ENCODE peak calls at places on chromosome 6, in eight cellular contexts. One of them, this sample, is unnamed.

GRCh38 chr6:55901765-55902164 is 26.4 kb upstream of the BMP5 start:
- DNase-seq in SK-N-DZ: no peak
- DNase-seq in stimulated activated CD8-positive, alpha-beta memory T cell treated with anti-CD3 and anti-CD28 coated beads, Interleukin-4, amount 100 ng/mL, for 1 hour: no peak
- DNase-seq in activated CD4-positive, alpha-beta T cell treated with anti-CD3 and anti-CD28 coated beads, Interleukin-2, amount 50 U/mL, for 1 hour: no peak
- DNase-seq in HS-5: no peak
- DNase-seq in DMS153: no peak
- DNase-seq in HT-29: no peak
- DNase-seq in SK-N-SH: no peak
- DNase-seq in this sample: no peak

GRCh38 chr6:29071831-29072723 is 15.0 kb downstream of the OR2B3 start:
- DNase-seq in HT-29: peak
- DNase-seq in HS-5: peak
- DNase-seq in SK-N-DZ: peak
- DNase-seq in activated CD4-positive, alpha-beta T cell treated with anti-CD3 and anti-CD28 coated beads, Interleukin-2, amount 50 U/mL, for 1 hour: no peak
- DNase-seq in SK-N-SH: peak
- DNase-seq in stimulated activated CD8-positive, alpha-beta memory T cell treated with anti-CD3 and anti-CD28 coated beads, Interleukin-4, amount 100 ng/mL, for 1 hour: no peak
- DNase-seq in DMS153: no peak
- DNase-seq in this sample: no peak

GRCh38 chr6:26538572-26538902 is 371 bp downstream of the HMGN4 start:
- DNase-seq in SK-N-DZ: no peak
- DNase-seq in SK-N-SH: no peak
- DNase-seq in HS-5: no peak
- DNase-seq in stimulated activated CD8-positive, alpha-beta memory T cell treated with anti-CD3 and anti-CD28 coated beads, Interleukin-4, amount 100 ng/mL, for 1 hour: no peak
- DNase-seq in HT-29: no peak
- DNase-seq in DMS153: no peak
- DNase-seq in activated CD4-positive, alpha-beta T cell treated with anti-CD3 and anti-CD28 coated beads, Interleukin-2, amount 50 U/mL, for 1 hour: no peak
- DNase-seq in this sample: no peak

GRCh38 chr6:235763-236360 is 56.4 kb upstream of the DUSP22 start:
- DNase-seq in SK-N-DZ: no peak
- DNase-seq in stimulated activated CD8-positive, alpha-beta memory T cell treated with anti-CD3 and anti-CD28 coated beads, Interleukin-4, amount 100 ng/mL, for 1 hour: no peak
- DNase-seq in DMS153: no peak
- DNase-seq in activated CD4-positive, alpha-beta T cell treated with anti-CD3 and anti-CD28 coated beads, Interleukin-2, amount 50 U/mL, for 1 hour: no peak
- DNase-seq in HT-29: no peak
- DNase-seq in HS-5: no peak
- DNase-seq in SK-N-SH: no peak
- DNase-seq in this sample: peak

GRCh38 chr6:35425284-35425683 is 26.9 kb upstream of the FANCE start:
- DNase-seq in DMS153: no peak
- DNase-seq in SK-N-DZ: no peak
- DNase-seq in HT-29: no peak
- DNase-seq in HS-5: peak
- DNase-seq in SK-N-SH: no peak
- DNase-seq in stimulated activated CD8-positive, alpha-beta memory T cell treated with anti-CD3 and anti-CD28 coated beads, Interleukin-4, amount 100 ng/mL, for 1 hour: no peak
- DNase-seq in activated CD4-positive, alpha-beta T cell treated with anti-CD3 and anti-CD28 coated beads, Interleukin-2, amount 50 U/mL, for 1 hour: no peak
- DNase-seq in this sample: no peak

GRCh38 chr6:138405816-138406403 is 1.9 kb downstream of the HEBP2 start:
- DNase-seq in HT-29: no peak
- DNase-seq in HS-5: no peak
- DNase-seq in activated CD4-positive, alpha-beta T cell treated with anti-CD3 and anti-CD28 coated beads, Interleukin-2, amount 50 U/mL, for 1 hour: no peak
- DNase-seq in DMS153: peak
- DNase-seq in SK-N-SH: no peak
- DNase-seq in stimulated activated CD8-positive, alpha-beta memory T cell treated with anti-CD3 and anti-CD28 coated beads, Interleukin-4, amount 100 ng/mL, for 1 hour: no peak
- DNase-seq in SK-N-DZ: peak
- DNase-seq in this sample: no peak

GRCh38 chr6:109252261-109253041 is 129.8 kb downstream of the CD164 start:
- DNase-seq in SK-N-SH: no peak
- DNase-seq in activated CD4-positive, alpha-beta T cell treated with anti-CD3 and anti-CD28 coated beads, Interleukin-2, amount 50 U/mL, for 1 hour: no peak
- DNase-seq in SK-N-DZ: no peak
- DNase-seq in DMS153: no peak
- DNase-seq in HT-29: peak
- DNase-seq in stimulated activated CD8-positive, alpha-beta memory T cell treated with anti-CD3 and anti-CD28 coated beads, Interleukin-4, amount 100 ng/mL, for 1 hour: no peak
- DNase-seq in HS-5: no peak
- DNase-seq in this sample: no peak

GRCh38 chr6:103672169-103672568 is 1187.5 kb downstream of the HACE1 start:
- DNase-seq in activated CD4-positive, alpha-beta T cell treated with anti-CD3 and anti-CD28 coated beads, Interleukin-2, amount 50 U/mL, for 1 hour: no peak
- DNase-seq in HS-5: peak
- DNase-seq in SK-N-SH: no peak
- DNase-seq in stimulated activated CD8-positive, alpha-beta memory T cell treated with anti-CD3 and anti-CD28 coated beads, Interleukin-4, amount 100 ng/mL, for 1 hour: no peak
- DNase-seq in DMS153: no peak
- DNase-seq in HT-29: peak
- DNase-seq in SK-N-DZ: no peak
- DNase-seq in this sample: no peak

GRCh38 chr6:38113810-38114577 is 294.5 kb downstream of the ZFAND3 start:
- DNase-seq in activated CD4-positive, alpha-beta T cell treated with anti-CD3 and anti-CD28 coated beads, Interleukin-2, amount 50 U/mL, for 1 hour: no peak
- DNase-seq in DMS153: no peak
- DNase-seq in stimulated activated CD8-positive, alpha-beta memory T cell treated with anti-CD3 and anti-CD28 coated beads, Interleukin-4, amount 100 ng/mL, for 1 hour: no peak
- DNase-seq in SK-N-SH: no peak
- DNase-seq in SK-N-DZ: no peak
- DNase-seq in HT-29: no peak
- DNase-seq in HS-5: no peak
- DNase-seq in this sample: no peak

GRCh38 chr6:142378138-142378875 is 76.5 kb downstream of the ADGRG6 start:
- DNase-seq in HS-5: no peak
- DNase-seq in SK-N-SH: no peak
- DNase-seq in DMS153: peak
- DNase-seq in HT-29: no peak
- DNase-seq in stimulated activated CD8-positive, alpha-beta memory T cell treated with anti-CD3 and anti-CD28 coated beads, Interleukin-4, amount 100 ng/mL, for 1 hour: no peak
- DNase-seq in activated CD4-positive, alpha-beta T cell treated with anti-CD3 and anti-CD28 coated beads, Interleukin-2, amount 50 U/mL, for 1 hour: no peak
- DNase-seq in SK-N-DZ: peak
- DNase-seq in this sample: no peak

GRCh38 chr6:26296857-26297648 is 67.9 kb upstream of the BTN3A2 start:
- DNase-seq in DMS153: no peak
- DNase-seq in SK-N-DZ: no peak
- DNase-seq in HT-29: peak
- DNase-seq in activated CD4-positive, alpha-beta T cell treated with anti-CD3 and anti-CD28 coated beads, Interleukin-2, amount 50 U/mL, for 1 hour: no peak
- DNase-seq in stimulated activated CD8-positive, alpha-beta memory T cell treated with anti-CD3 and anti-CD28 coated beads, Interleukin-4, amount 100 ng/mL, for 1 hour: no peak
- DNase-seq in HS-5: no peak
- DNase-seq in SK-N-SH: no peak
- DNase-seq in this sample: no peak

GRCh38 chr6:128889870-128890269 is 6.9 kb downstream of the LAMA2 start:
- DNase-seq in DMS153: no peak
- DNase-seq in SK-N-SH: no peak
- DNase-seq in HS-5: no peak
- DNase-seq in activated CD4-positive, alpha-beta T cell treated with anti-CD3 and anti-CD28 coated beads, Interleukin-2, amount 50 U/mL, for 1 hour: no peak
- DNase-seq in stimulated activated CD8-positive, alpha-beta memory T cell treated with anti-CD3 and anti-CD28 coated beads, Interleukin-4, amount 100 ng/mL, for 1 hour: no peak
- DNase-seq in HT-29: no peak
- DNase-seq in SK-N-DZ: no peak
- DNase-seq in this sample: no peak

GRCh38 chr6:35294308-35294945 is 3.2 kb upstream of the DEF6 start:
- DNase-seq in stimulated activated CD8-positive, alpha-beta memory T cell treated with anti-CD3 and anti-CD28 coated beads, Interleukin-4, amount 100 ng/mL, for 1 hour: no peak
- DNase-seq in activated CD4-positive, alpha-beta T cell treated with anti-CD3 and anti-CD28 coated beads, Interleukin-2, amount 50 U/mL, for 1 hour: peak
- DNase-seq in HT-29: peak
- DNase-seq in SK-N-DZ: peak
- DNase-seq in DMS153: no peak
- DNase-seq in HS-5: no peak
- DNase-seq in SK-N-SH: peak
- DNase-seq in this sample: no peak

GRCh38 chr6:73520688-73521350 is at the start of gene EEF1A1:
- DNase-seq in SK-N-DZ: peak
- DNase-seq in activated CD4-positive, alpha-beta T cell treated with anti-CD3 and anti-CD28 coated beads, Interleukin-2, amount 50 U/mL, for 1 hour: peak
- DNase-seq in HT-29: peak
- DNase-seq in stimulated activated CD8-positive, alpha-beta memory T cell treated with anti-CD3 and anti-CD28 coated beads, Interleukin-4, amount 100 ng/mL, for 1 hour: peak
- DNase-seq in DMS153: peak
- DNase-seq in HS-5: peak
- DNase-seq in SK-N-SH: peak
- DNase-seq in this sample: peak

GRCh38 chr6:115602471-115602870 is 458.2 kb downstream of the FRK start:
- DNase-seq in activated CD4-positive, alpha-beta T cell treated with anti-CD3 and anti-CD28 coated beads, Interleukin-2, amount 50 U/mL, for 1 hour: no peak
- DNase-seq in DMS153: no peak
- DNase-seq in stimulated activated CD8-positive, alpha-beta memory T cell treated with anti-CD3 and anti-CD28 coated beads, Interleukin-4, amount 100 ng/mL, for 1 hour: no peak
- DNase-seq in SK-N-DZ: no peak
- DNase-seq in HS-5: no peak
- DNase-seq in HT-29: no peak
- DNase-seq in SK-N-SH: no peak
- DNase-seq in this sample: no peak

GRCh38 chr6:33277663-33278391 is 904 bp downstream of the B3GALT4 start:
- DNase-seq in SK-N-SH: peak
- DNase-seq in DMS153: no peak
- DNase-seq in HT-29: no peak
- DNase-seq in activated CD4-positive, alpha-beta T cell treated with anti-CD3 and anti-CD28 coated beads, Interleukin-2, amount 50 U/mL, for 1 hour: no peak
- DNase-seq in SK-N-DZ: no peak
- DNase-seq in HS-5: no peak
- DNase-seq in stimulated activated CD8-positive, alpha-beta memory T cell treated with anti-CD3 and anti-CD28 coated beads, Interleukin-4, amount 100 ng/mL, for 1 hour: no peak
- DNase-seq in this sample: no peak

GRCh38 chr6:17354700-17355403 is 38.5 kb upstream of the CAP2 start:
- DNase-seq in HS-5: no peak
- DNase-seq in DMS153: no peak
- DNase-seq in HT-29: peak
- DNase-seq in activated CD4-positive, alpha-beta T cell treated with anti-CD3 and anti-CD28 coated beads, Interleukin-2, amount 50 U/mL, for 1 hour: no peak
- DNase-seq in SK-N-SH: no peak
- DNase-seq in stimulated activated CD8-positive, alpha-beta memory T cell treated with anti-CD3 and anti-CD28 coated beads, Interleukin-4, amount 100 ng/mL, for 1 hour: no peak
- DNase-seq in SK-N-DZ: no peak
- DNase-seq in this sample: no peak

GRCh38 chr6:18585032-18585573 is 198.0 kb downstream of the RNF144B start:
- DNase-seq in DMS153: peak
- DNase-seq in activated CD4-positive, alpha-beta T cell treated with anti-CD3 and anti-CD28 coated beads, Interleukin-2, amount 50 U/mL, for 1 hour: no peak
- DNase-seq in stimulated activated CD8-positive, alpha-beta memory T cell treated with anti-CD3 and anti-CD28 coated beads, Interleukin-4, amount 100 ng/mL, for 1 hour: no peak
- DNase-seq in SK-N-DZ: no peak
- DNase-seq in HT-29: peak
- DNase-seq in SK-N-SH: no peak
- DNase-seq in HS-5: peak
- DNase-seq in this sample: no peak

GRCh38 chr6:36621371-36621855 is 27.3 kb downstream of the SRSF3 start:
- DNase-seq in stimulated activated CD8-positive, alpha-beta memory T cell treated with anti-CD3 and anti-CD28 coated beads, Interleukin-4, amount 100 ng/mL, for 1 hour: no peak
- DNase-seq in activated CD4-positive, alpha-beta T cell treated with anti-CD3 and anti-CD28 coated beads, Interleukin-2, amount 50 U/mL, for 1 hour: no peak
- DNase-seq in SK-N-SH: no peak
- DNase-seq in HS-5: no peak
- DNase-seq in DMS153: no peak
- DNase-seq in HT-29: no peak
- DNase-seq in SK-N-DZ: no peak
- DNase-seq in this sample: no peak

GRCh38 chr6:6560909-6561308 is 27.6 kb upstream of the LY86 start:
- DNase-seq in SK-N-SH: no peak
- DNase-seq in stimulated activated CD8-positive, alpha-beta memory T cell treated with anti-CD3 and anti-CD28 coated beads, Interleukin-4, amount 100 ng/mL, for 1 hour: no peak
- DNase-seq in DMS153: peak
- DNase-seq in SK-N-DZ: no peak
- DNase-seq in activated CD4-positive, alpha-beta T cell treated with anti-CD3 and anti-CD28 coated beads, Interleukin-2, amount 50 U/mL, for 1 hour: no peak
- DNase-seq in HT-29: no peak
- DNase-seq in HS-5: no peak
- DNase-seq in this sample: no peak

GRCh38 chr6:56151825-56152224 is 95.6 kb downstream of the COL21A1 start:
- DNase-seq in activated CD4-positive, alpha-beta T cell treated with anti-CD3 and anti-CD28 coated beads, Interleukin-2, amount 50 U/mL, for 1 hour: no peak
- DNase-seq in SK-N-SH: no peak
- DNase-seq in DMS153: no peak
- DNase-seq in SK-N-DZ: no peak
- DNase-seq in HS-5: no peak
- DNase-seq in HT-29: no peak
- DNase-seq in stimulated activated CD8-positive, alpha-beta memory T cell treated with anti-CD3 and anti-CD28 coated beads, Interleukin-4, amount 100 ng/mL, for 1 hour: no peak
- DNase-seq in this sample: no peak

GRCh38 chr6:137861550-137862337 is 5.3 kb upstream of the TNFAIP3 start:
- DNase-seq in HS-5: no peak
- DNase-seq in HT-29: no peak
- DNase-seq in SK-N-DZ: no peak
- DNase-seq in stimulated activated CD8-positive, alpha-beta memory T cell treated with anti-CD3 and anti-CD28 coated beads, Interleukin-4, amount 100 ng/mL, for 1 hour: no peak
- DNase-seq in DMS153: no peak
- DNase-seq in SK-N-SH: no peak
- DNase-seq in activated CD4-positive, alpha-beta T cell treated with anti-CD3 and anti-CD28 coated beads, Interleukin-2, amount 50 U/mL, for 1 hour: no peak
- DNase-seq in this sample: no peak

GRCh38 chr6:27547157-27548075 is 74.5 kb upstream of the ZNF184 start:
- DNase-seq in SK-N-DZ: peak
- DNase-seq in HT-29: peak
- DNase-seq in stimulated activated CD8-positive, alpha-beta memory T cell treated with anti-CD3 and anti-CD28 coated beads, Interleukin-4, amount 100 ng/mL, for 1 hour: no peak
- DNase-seq in activated CD4-positive, alpha-beta T cell treated with anti-CD3 and anti-CD28 coated beads, Interleukin-2, amount 50 U/mL, for 1 hour: no peak
- DNase-seq in SK-N-SH: peak
- DNase-seq in DMS153: no peak
- DNase-seq in HS-5: peak
- DNase-seq in this sample: no peak

GRCh38 chr6:52984247-52984646 is 10.8 kb downstream of the GSTA4 start:
- DNase-seq in activated CD4-positive, alpha-beta T cell treated with anti-CD3 and anti-CD28 coated beads, Interleukin-2, amount 50 U/mL, for 1 hour: no peak
- DNase-seq in DMS153: no peak
- DNase-seq in SK-N-SH: no peak
- DNase-seq in HS-5: no peak
- DNase-seq in SK-N-DZ: no peak
- DNase-seq in stimulated activated CD8-positive, alpha-beta memory T cell treated with anti-CD3 and anti-CD28 coated beads, Interleukin-4, amount 100 ng/mL, for 1 hour: no peak
- DNase-seq in HT-29: peak
- DNase-seq in this sample: peak

GRCh38 chr6:109079981-109080380 is 14.7 kb downstream of the SESN1 start:
- DNase-seq in DMS153: no peak
- DNase-seq in HS-5: no peak
- DNase-seq in HT-29: no peak
- DNase-seq in SK-N-DZ: no peak
- DNase-seq in activated CD4-positive, alpha-beta T cell treated with anti-CD3 and anti-CD28 coated beads, Interleukin-2, amount 50 U/mL, for 1 hour: no peak
- DNase-seq in stimulated activated CD8-positive, alpha-beta memory T cell treated with anti-CD3 and anti-CD28 coated beads, Interleukin-4, amount 100 ng/mL, for 1 hour: no peak
- DNase-seq in SK-N-SH: no peak
- DNase-seq in this sample: no peak

GRCh38 chr6:30060634-30060981 is 457 bp upstream of the POLR1H start:
- DNase-seq in SK-N-DZ: peak
- DNase-seq in DMS153: no peak
- DNase-seq in SK-N-SH: no peak
- DNase-seq in stimulated activated CD8-positive, alpha-beta memory T cell treated with anti-CD3 and anti-CD28 coated beads, Interleukin-4, amount 100 ng/mL, for 1 hour: no peak
- DNase-seq in activated CD4-positive, alpha-beta T cell treated with anti-CD3 and anti-CD28 coated beads, Interleukin-2, amount 50 U/mL, for 1 hour: no peak
- DNase-seq in HT-29: no peak
- DNase-seq in HS-5: no peak
- DNase-seq in this sample: no peak

This sample was measured in activated T-helper 2 cell treated with anti-CD3 and anti-CD28 coated beads, Interferon-gamma antibody, Interleukin-2, Interleukin-4, amounts not matched to agents 10 μg/mL and 5 μg/mL and 100 μg/mL, durations not matched to agents 14 hours and 24 hours and 36 hours.